ENCODE peak calls at places on chromosome 17, in eight cellular contexts. R, B, P, F, I, C, M and X are unnamed samples.

GRCh38 chr17:37551788-37552187 is 57.4 kb downstream of the SYNRG start:
- DNase-seq in C (no peak), M (no peak), F (no peak), R (no peak), I (no peak), P (no peak), B (no peak), X (no peak)

GRCh38 chr17:34257299-34257985 is 2.4 kb downstream of the CCL2 start:
- DNase-seq in I (no peak), P (no peak), M (no peak), C (no peak), F (no peak), R (no peak), B (no peak), X (no peak)

GRCh38 chr17:50872710-50873424 is 6.7 kb upstream of the TOB1 start:
- DNase-seq in I (no peak), M (no peak), F (no peak), P (no peak), R (no peak), B (peak), C (no peak), X (no peak)

GRCh38 chr17:33520404-33521032 is 227.4 kb upstream of the ASIC2 start:
- DNase-seq in B (peak), M (peak), I (peak), C (no peak), R (peak), F (peak), P (peak), X (peak)

GRCh38 chr17:4604111-4604644 is 19.8 kb downstream of the SMTNL2 start:
- DNase-seq in C (no peak), B (no peak), M (peak), P (no peak), I (peak), F (no peak), R (no peak), X (no peak)

GRCh38 chr17:39672522-39673334 is 4.5 kb downstream of the PNMT start:
- DNase-seq in I (no peak), R (no peak), C (no peak), P (no peak), M (no peak), B (no peak), F (no peak), X (no peak)

GRCh38 chr17:40560592-40561293 is 4.5 kb downstream of the CCR7 start:
- DNase-seq in I (peak), R (no peak), P (no peak), F (no peak), C (no peak), M (no peak), B (peak), X (peak)

GRCh38 chr17:81282141-81282540 is 13.0 kb downstream of the SLC38A10 start:
- DNase-seq in C (no peak), R (no peak), B (no peak), I (no peak), F (no peak), M (no peak), P (no peak), X (no peak)

GRCh38 chr17:60535382-60536279 is 9.6 kb upstream of the APPBP2 start:
- DNase-seq in B (no peak), I (peak), P (no peak), M (peak), R (no peak), F (no peak), C (no peak), X (no peak)

GRCh38 chr17:14797021-14797420 is 468.1 kb downstream of the PMP22 start:
- DNase-seq in F (no peak), M (no peak), B (no peak), I (no peak), P (no peak), C (no peak), R (peak), X (no peak)

GRCh38 chr17:66468241-66469087 is 166.1 kb downstream of the PRKCA start:
- DNase-seq in R (peak), I (peak), F (peak), B (no peak), M (no peak), P (no peak), C (no peak), X (no peak)

GRCh38 chr17:60102632-60103047 is 23.9 kb upstream of the HEATR6 start:
- DNase-seq in R (no peak), I (no peak), P (no peak), M (no peak), F (no peak), B (no peak), C (no peak), X (peak)

GRCh38 chr17:79273660-79274059 is 199.0 kb downstream of the ENGASE start:
- DNase-seq in P (no peak), F (no peak), M (no peak), I (no peak), C (no peak), B (no peak), R (no peak), X (no peak)

GRCh38 chr17:3879181-3879580 is 13.7 kb downstream of the CAMKK1 start:
- DNase-seq in R (no peak), P (peak), B (no peak), C (no peak), I (peak), M (peak), F (no peak), X (no peak)

GRCh38 chr17:19568016-19568350 is 34.3 kb downstream of the SLC47A1 start:
- DNase-seq in P (no peak), R (no peak), C (no peak), B (no peak), I (no peak), F (no peak), M (no peak), X (no peak)

GRCh38 chr17:13797863-13798262 is 196.1 kb upstream of the HS3ST3A1 start:
- DNase-seq in R (no peak), M (no peak), B (no peak), I (no peak), C (no peak), F (no peak), P (no peak), X (no peak)

GRCh38 chr17:1362964-1363363 is 37.1 kb downstream of the YWHAE start:
- DNase-seq in C (no peak), P (no peak), I (no peak), F (no peak), B (peak), R (no peak), M (no peak), X (peak)

GRCh38 chr17:13702266-13702665 is 100.5 kb upstream of the HS3ST3A1 start:
- DNase-seq in R (peak), I (peak), B (no peak), F (no peak), M (no peak), C (no peak), P (no peak), X (no peak)

GRCh38 chr17:35006961-35007360 is 26.6 kb downstream of the LIG3 start:
- DNase-seq in C (no peak), I (no peak), B (no peak), R (no peak), F (no peak), M (no peak), P (no peak), X (no peak)

GRCh38 chr17:47694018-47694817 is at the start of gene TBKBP1:
- DNase-seq in F (peak), B (no peak), P (peak), I (peak), M (peak), C (no peak), R (peak), X (peak)

GRCh38 chr17:35119370-35120185 is at the start of gene RAD51D:
- DNase-seq in F (peak), C (peak), I (peak), M (peak), P (peak), R (peak), B (peak), X (peak)

GRCh38 chr17:63600569-63601438 is at the start of gene TACO1:
- DNase-seq in P (peak), I (peak), C (peak), B (peak), F (peak), R (peak), M (peak), X (peak)

GRCh38 chr17:61393550-61393903 is 6.1 kb upstream of the TBX2 start:
- DNase-seq in F (no peak), P (no peak), M (peak), B (no peak), R (peak), C (no peak), I (no peak), X (no peak)

GRCh38 chr17:13306310-13306962 is 288.6 kb upstream of the ELAC2 start:
- DNase-seq in I (peak), P (peak), C (peak), F (peak), B (no peak), R (peak), M (peak), X (peak)

GRCh38 chr17:80752369-80752705 is 207.7 kb downstream of the RPTOR start:
- DNase-seq in C (no peak), F (no peak), R (no peak), I (no peak), B (no peak), M (no peak), P (no peak), X (no peak)

GRCh38 chr17:4003501-4004421 is 39.5 kb upstream of the ATP2A3 start:
- DNase-seq in B (no peak), P (peak), R (no peak), I (peak), C (no peak), F (peak), M (peak), X (no peak)

GRCh38 chr17:56978441-56979090 is 635 bp downstream of the SCPEP1 start:
- DNase-seq in F (no peak), P (no peak), M (peak), B (peak), R (peak), C (no peak), I (no peak), X (peak)

GRCh38 chr17:71286625-71287024 is 834.2 kb upstream of the SOX9 start:
- DNase-seq in P (no peak), C (no peak), B (no peak), F (peak), I (no peak), R (no peak), M (no peak), X (no peak)

DNA sequence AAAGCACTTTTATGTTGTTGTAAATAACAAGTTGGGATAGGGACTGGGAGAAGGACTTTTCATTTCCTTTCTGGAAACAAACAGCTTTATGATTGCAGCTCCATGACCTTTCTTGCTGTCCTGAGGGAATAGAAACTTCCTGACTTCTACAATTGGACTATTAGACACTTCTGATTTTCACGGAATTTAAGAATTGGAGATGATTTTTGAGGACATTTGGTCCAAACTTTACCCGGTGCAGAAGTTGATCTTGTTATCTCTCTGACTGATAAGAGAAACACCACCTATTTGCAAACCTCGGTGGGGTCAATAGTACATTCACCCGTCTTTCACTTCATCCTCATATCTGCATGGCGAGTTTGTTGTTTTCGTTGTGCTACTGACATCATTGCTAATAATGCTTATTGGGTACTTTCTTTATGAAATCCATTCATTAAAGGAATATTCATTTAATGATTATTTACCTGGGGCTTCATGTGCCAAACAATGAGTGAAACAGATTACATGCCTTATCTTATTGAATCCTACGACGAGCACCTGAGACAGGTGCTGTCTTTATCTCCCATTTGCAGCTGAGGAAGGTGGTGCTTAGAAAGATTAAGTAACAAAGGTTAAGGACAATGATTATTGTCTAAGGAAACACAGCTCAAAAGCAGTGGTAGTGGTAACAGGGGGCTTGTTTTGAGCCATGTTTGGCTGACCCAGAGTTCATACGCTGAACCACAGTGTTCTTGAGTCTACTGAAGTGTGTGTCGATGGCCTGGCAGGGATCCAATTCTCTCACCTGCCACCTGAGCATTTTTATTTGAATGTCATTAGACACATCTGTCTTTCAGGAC is 176.9 kb upstream of the FAM20A start:
- DNase-seq in F (no peak), M (no peak), P (no peak), C (no peak), R (no peak), I (peak), B (no peak), X (no peak)
- H3K4me2 ChIP-seq in F (no peak), M (no peak), P (no peak), C (no peak), R (no peak), I (peak), B (no peak), X (no peak)

GRCh38 chr17:6558932-6559752 is 2.8 kb upstream of the PITPNM3 start:
- DNase-seq in M (no peak), C (no peak), B (no peak), P (no peak), F (peak), I (no peak), R (no peak), X (no peak)
- TF ChIP-seq CTCF in M (no peak), C (no peak), B (no peak), P (no peak), F (no peak), I (no peak), R (peak), X (no peak)

GRCh38 chr17:15919466-15919865 is 25.5 kb upstream of the ADORA2B start:
- DNase-seq in B (no peak), F (no peak), I (no peak), M (no peak), P (no peak), C (no peak), R (no peak), X (no peak)

GRCh38 chr17:15917439-15918027 is 27.4 kb upstream of the ADORA2B start:
- DNase-seq in I (no peak), C (no peak), R (no peak), M (no peak), F (peak), B (no peak), P (no peak), X (no peak)

GRCh38 chr17:15917021-15917438 is 27.9 kb upstream of the ADORA2B start:
- DNase-seq in M (no peak), F (no peak), B (no peak), P (no peak), R (no peak), I (no peak), C (no peak), X (no peak)

GRCh38 chr17:15918261-15918660 is 26.7 kb upstream of the ADORA2B start:
- DNase-seq in M (no peak), I (no peak), P (no peak), B (no peak), C (no peak), F (no peak), R (peak), X (no peak)

GRCh38 chr17:15918661-15919259 is 26.2 kb upstream of the ADORA2B start:
- DNase-seq in I (no peak), F (no peak), B (no peak), M (no peak), R (peak), P (no peak), C (no peak), X (no peak)
- TF ChIP-seq EZH2phosphoT487 in I (no peak), F (no peak), B (no peak), M (no peak), R (no peak), P (no peak), C (no peak), X (no peak)

GRCh38 chr17:65142247-65142646 is 5.1 kb downstream of the RGS9 start:
- DNase-seq in R (no peak), P (no peak), I (no peak), M (no peak), B (no peak), C (no peak), F (no peak), X (no peak)

GRCh38 chr17:65139045-65139764 is 2.0 kb downstream of the RGS9 start:
- DNase-seq in R (no peak), P (no peak), I (no peak), F (no peak), C (no peak), M (no peak), B (no peak), X (no peak)

GRCh38 chr17:65131946-65132345 is 5.2 kb upstream of the RGS9 start:
- DNase-seq in P (no peak), M (no peak), F (no peak), R (peak), I (peak), C (no peak), B (no peak), X (no peak)

GRCh38 chr17:65134035-65134434 is 3.1 kb upstream of the RGS9 start:
- DNase-seq in B (no peak), M (no peak), P (no peak), F (no peak), I (no peak), C (no peak), R (no peak), X (no peak)

DNA sequence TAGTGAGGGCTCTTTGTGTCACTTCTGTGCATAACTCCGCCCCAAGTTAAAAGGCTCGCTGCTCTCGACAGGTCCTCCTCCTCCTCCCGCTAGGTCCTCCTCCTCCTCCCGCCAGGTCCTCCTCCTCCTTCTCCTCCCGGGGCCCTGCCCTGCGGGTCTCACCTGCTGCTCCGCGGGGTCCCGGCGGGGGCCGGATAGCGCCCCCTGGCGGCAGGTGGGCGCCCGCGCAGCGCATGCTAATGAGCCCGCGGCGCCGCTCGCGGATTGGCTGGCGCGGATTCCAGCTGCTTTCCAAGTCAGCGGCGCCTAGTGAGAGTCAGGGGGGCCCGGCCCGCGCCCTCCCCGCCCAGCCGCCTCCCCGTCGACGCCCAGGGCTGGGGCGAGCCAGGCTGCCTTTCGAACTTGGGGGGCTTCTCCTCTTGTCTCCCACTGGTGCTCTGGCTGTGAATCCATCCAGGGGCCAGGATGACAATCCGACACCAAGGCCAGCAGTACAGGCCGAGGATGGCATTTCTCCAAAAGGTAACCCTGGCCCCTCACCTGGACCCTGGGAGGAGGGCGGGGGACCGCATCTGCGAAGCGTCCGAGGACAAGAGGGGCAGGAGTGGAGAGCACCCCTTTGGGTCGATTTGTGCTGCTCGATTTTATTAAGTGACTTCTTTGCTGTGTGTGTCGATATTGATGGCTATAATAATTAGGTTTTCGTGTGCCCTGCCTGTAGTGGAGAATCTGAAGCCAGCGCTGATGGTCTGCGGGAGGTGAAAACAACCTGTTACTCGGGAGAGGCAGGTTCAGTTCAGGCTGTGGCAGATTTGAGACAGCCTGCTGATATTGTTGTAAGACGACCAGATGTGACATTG is at the start of gene RGS9:
- DNase-seq in P (peak), C (peak), R (peak), B (peak), M (peak), F (peak), I (peak), X (peak)
- H3K4me2 ChIP-seq in P (peak), C (peak), R (peak), B (peak), M (peak), F (peak), I (peak), X (peak)

GRCh38 chr17:82931696-82932060 is 91.9 kb upstream of the ZNF750 start:
- DNase-seq in I (no peak), B (no peak), C (no peak), M (no peak), F (no peak), P (no peak), R (peak), X (no peak)

GRCh38 chr17:82932146-82933005 is 92.6 kb upstream of the ZNF750 start:
- DNase-seq in I (no peak), F (no peak), R (peak), P (no peak), C (no peak), M (no peak), B (no peak), X (no peak)

GRCh38 chr17:82930924-82931695 is 91.3 kb upstream of the ZNF750 start:
- DNase-seq in C (no peak), B (no peak), F (no peak), I (no peak), P (no peak), M (no peak), R (no peak), X (no peak)

GRCh38 chr17:82933911-82934310 is 94.1 kb upstream of the ZNF750 start:
- DNase-seq in R (no peak), P (no peak), F (peak), I (no peak), C (no peak), B (no peak), M (no peak), X (no peak)

DNA sequence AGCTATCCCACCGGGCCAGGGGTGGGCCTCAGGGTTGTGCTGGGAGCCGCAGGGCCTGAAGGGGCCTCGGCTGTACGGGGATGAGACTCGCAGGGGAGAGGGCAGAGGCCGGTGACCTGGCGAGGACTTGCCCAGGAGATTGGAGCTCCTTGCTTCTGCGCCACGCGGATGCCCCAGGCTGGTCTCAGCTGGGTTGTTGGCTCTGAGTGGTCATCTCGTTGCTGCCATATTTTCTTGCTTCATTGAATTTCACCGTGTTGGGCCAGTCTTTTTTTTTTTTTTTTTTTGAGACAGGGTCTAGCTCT is 93.1 kb upstream of the ZNF750 start:
- DNase-seq in P (no peak), B (no peak), I (no peak), C (no peak), R (no peak), M (no peak), F (no peak), X (no peak)
- TF ChIP-seq CTCF in P (no peak), B (no peak), I (no peak), C (no peak), R (no peak), M (no peak), F (no peak), X (no peak)

GRCh38 chr17:29590979-29591736 is 1.7 kb upstream of the GIT1 start:
- DNase-seq in I (peak), R (no peak), F (peak), C (peak), B (no peak), M (peak), P (peak), X (peak)
- TF ChIP-seq EZH2phosphoT487 in I (no peak), R (no peak), F (no peak), C (no peak), B (no peak), M (no peak), P (no peak), X (no peak)

DNA sequence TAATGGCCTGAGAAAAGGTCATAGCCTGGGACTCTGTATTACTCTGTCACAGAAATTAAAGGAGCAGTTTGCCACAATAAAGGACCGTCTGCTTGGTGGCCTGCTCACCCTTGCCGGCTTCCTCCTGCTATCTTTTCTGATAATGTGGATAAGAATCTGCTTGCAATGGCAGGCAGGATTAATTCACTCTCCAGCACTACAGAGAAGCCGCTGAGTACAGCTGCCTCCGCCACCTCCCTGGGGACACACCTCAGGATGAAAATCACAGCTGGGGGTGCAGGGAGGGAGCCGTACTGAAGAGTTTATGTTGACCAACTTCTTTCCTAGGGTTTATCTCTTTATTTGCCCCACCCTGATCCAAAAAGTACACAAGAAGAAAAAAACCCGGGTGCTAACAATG is 245.9 kb upstream of the RPL38 start:
- DNase-seq in F (no peak), C (no peak), R (no peak), P (no peak), I (no peak), M (peak), B (no peak), X (no peak)
- H3K4me2 ChIP-seq in F (no peak), C (no peak), R (no peak), P (no peak), I (no peak), M (no peak), B (no peak), X (no peak)